ENCODE peak calls at places on chromosome 14, in nine cellular contexts. One of them, this sample, is unnamed.

GRCh38 chr14:77469041-77469440 is 11.1 kb downstream of the AHSA1 start:
- DNase-seq in mammary epithelial cell: no peak
- DNase-seq in effector memory CD4-positive, alpha-beta T cell: no peak
- DNase-seq in upper lobe of right lung: peak
- DNase-seq in breast epithelium: no peak
- DNase-seq in coronary artery: no peak
- DNase-seq in stomach: no peak
- DNase-seq in naive thymus-derived CD4-positive, alpha-beta T cell: no peak
- DNase-seq in uterus: no peak
- DNase-seq in this sample: no peak

GRCh38 chr14:56081139-56081538 is 37.1 kb upstream of the PELI2 start:
- DNase-seq in mammary epithelial cell: no peak
- DNase-seq in effector memory CD4-positive, alpha-beta T cell: no peak
- DNase-seq in upper lobe of right lung: no peak
- DNase-seq in breast epithelium: no peak
- DNase-seq in coronary artery: no peak
- DNase-seq in stomach: no peak
- DNase-seq in naive thymus-derived CD4-positive, alpha-beta T cell: no peak
- DNase-seq in uterus: no peak
- DNase-seq in this sample: no peak

GRCh38 chr14:45785240-45785639 is 532.2 kb upstream of the MIS18BP1 start:
- DNase-seq in mammary epithelial cell: peak
- DNase-seq in effector memory CD4-positive, alpha-beta T cell: no peak
- DNase-seq in upper lobe of right lung: no peak
- DNase-seq in breast epithelium: no peak
- DNase-seq in coronary artery: no peak
- DNase-seq in stomach: peak
- DNase-seq in naive thymus-derived CD4-positive, alpha-beta T cell: no peak
- DNase-seq in uterus: no peak
- DNase-seq in this sample: no peak

GRCh38 chr14:85732031-85732430 is 202.1 kb downstream of the FLRT2 start:
- DNase-seq in mammary epithelial cell: no peak
- DNase-seq in effector memory CD4-positive, alpha-beta T cell: no peak
- DNase-seq in upper lobe of right lung: no peak
- DNase-seq in breast epithelium: no peak
- DNase-seq in coronary artery: no peak
- DNase-seq in stomach: no peak
- DNase-seq in naive thymus-derived CD4-positive, alpha-beta T cell: no peak
- DNase-seq in uterus: no peak
- DNase-seq in this sample: no peak

GRCh38 chr14:75457024-75457390 is 29.2 kb downstream of the JDP2 start:
- DNase-seq in mammary epithelial cell: no peak
- DNase-seq in effector memory CD4-positive, alpha-beta T cell: no peak
- DNase-seq in upper lobe of right lung: no peak
- DNase-seq in breast epithelium: no peak
- DNase-seq in coronary artery: no peak
- DNase-seq in stomach: no peak
- DNase-seq in naive thymus-derived CD4-positive, alpha-beta T cell: no peak
- DNase-seq in uterus: no peak
- DNase-seq in this sample: no peak

GRCh38 chr14:50806241-50806933 is 24.6 kb downstream of the NIN start:
- DNase-seq in mammary epithelial cell: no peak
- DNase-seq in effector memory CD4-positive, alpha-beta T cell: no peak
- DNase-seq in upper lobe of right lung: no peak
- DNase-seq in breast epithelium: no peak
- DNase-seq in coronary artery: no peak
- DNase-seq in stomach: no peak
- DNase-seq in naive thymus-derived CD4-positive, alpha-beta T cell: no peak
- DNase-seq in uterus: no peak
- DNase-seq in this sample: no peak

GRCh38 chr14:100015251-100015655 is 50.0 kb upstream of the EVL start:
- DNase-seq in mammary epithelial cell: no peak
- DNase-seq in effector memory CD4-positive, alpha-beta T cell: no peak
- DNase-seq in upper lobe of right lung: no peak
- DNase-seq in breast epithelium: no peak
- DNase-seq in coronary artery: no peak
- DNase-seq in stomach: no peak
- DNase-seq in naive thymus-derived CD4-positive, alpha-beta T cell: no peak
- DNase-seq in uterus: no peak
- DNase-seq in this sample: no peak

GRCh38 chr14:106080922-106081321 is 554.5 kb downstream of the TMEM121 start:
- DNase-seq in mammary epithelial cell: no peak
- DNase-seq in effector memory CD4-positive, alpha-beta T cell: no peak
- DNase-seq in upper lobe of right lung: no peak
- DNase-seq in breast epithelium: no peak
- DNase-seq in coronary artery: no peak
- DNase-seq in stomach: no peak
- DNase-seq in naive thymus-derived CD4-positive, alpha-beta T cell: no peak
- DNase-seq in uterus: no peak
- DNase-seq in this sample: no peak

GRCh38 chr14:59271734-59272133 is 83.3 kb downstream of the DAAM1 start:
- DNase-seq in mammary epithelial cell: no peak
- DNase-seq in effector memory CD4-positive, alpha-beta T cell: no peak
- DNase-seq in upper lobe of right lung: no peak
- DNase-seq in breast epithelium: no peak
- DNase-seq in coronary artery: no peak
- DNase-seq in stomach: no peak
- DNase-seq in naive thymus-derived CD4-positive, alpha-beta T cell: no peak
- DNase-seq in uterus: no peak
- DNase-seq in this sample: no peak

GRCh38 chr14:92652413-92653151 is 95.8 kb downstream of the LGMN start:
- DNase-seq in mammary epithelial cell: no peak
- DNase-seq in effector memory CD4-positive, alpha-beta T cell: no peak
- DNase-seq in upper lobe of right lung: peak
- DNase-seq in breast epithelium: no peak
- DNase-seq in coronary artery: no peak
- DNase-seq in stomach: no peak
- DNase-seq in naive thymus-derived CD4-positive, alpha-beta T cell: no peak
- DNase-seq in uterus: no peak
- DNase-seq in this sample: no peak

GRCh38 chr14:92654206-92654901 is 94.1 kb downstream of the LGMN start:
- DNase-seq in mammary epithelial cell: no peak
- DNase-seq in effector memory CD4-positive, alpha-beta T cell: no peak
- DNase-seq in upper lobe of right lung: no peak
- DNase-seq in breast epithelium: no peak
- DNase-seq in coronary artery: no peak
- DNase-seq in stomach: no peak
- DNase-seq in naive thymus-derived CD4-positive, alpha-beta T cell: no peak
- DNase-seq in uterus: no peak
- DNase-seq in this sample: no peak

GRCh38 chr14:92651106-92651792 is 97.2 kb downstream of the LGMN start:
- DNase-seq in mammary epithelial cell: no peak
- DNase-seq in effector memory CD4-positive, alpha-beta T cell: peak
- DNase-seq in upper lobe of right lung: peak
- DNase-seq in breast epithelium: no peak
- DNase-seq in coronary artery: no peak
- DNase-seq in stomach: peak
- DNase-seq in naive thymus-derived CD4-positive, alpha-beta T cell: peak
- DNase-seq in uterus: no peak
- DNase-seq in this sample: peak

GRCh38 chr14:92651793-92652382 is 96.5 kb downstream of the LGMN start:
- DNase-seq in mammary epithelial cell: no peak
- DNase-seq in effector memory CD4-positive, alpha-beta T cell: no peak
- DNase-seq in upper lobe of right lung: peak
- DNase-seq in breast epithelium: no peak
- DNase-seq in coronary artery: no peak
- DNase-seq in stomach: peak
- DNase-seq in naive thymus-derived CD4-positive, alpha-beta T cell: no peak
- DNase-seq in uterus: no peak
- DNase-seq in this sample: no peak

GRCh38 chr14:92653162-92653651 is 95.2 kb downstream of the LGMN start:
- DNase-seq in mammary epithelial cell: no peak
- DNase-seq in effector memory CD4-positive, alpha-beta T cell: no peak
- DNase-seq in upper lobe of right lung: no peak
- DNase-seq in breast epithelium: no peak
- DNase-seq in coronary artery: no peak
- DNase-seq in stomach: no peak
- DNase-seq in naive thymus-derived CD4-positive, alpha-beta T cell: no peak
- DNase-seq in uterus: no peak
- DNase-seq in this sample: no peak
- H3K4me3 ChIP-seq in mammary epithelial cell: no peak
- H3K4me3 ChIP-seq in effector memory CD4-positive, alpha-beta T cell: peak
- H3K4me3 ChIP-seq in upper lobe of right lung: peak
- H3K4me3 ChIP-seq in breast epithelium: peak
- H3K4me3 ChIP-seq in coronary artery: peak
- H3K4me3 ChIP-seq in stomach: peak
- H3K4me3 ChIP-seq in naive thymus-derived CD4-positive, alpha-beta T cell: peak
- H3K4me3 ChIP-seq in uterus: peak
- H3K4me3 ChIP-seq in this sample: no peak

GRCh38 chr14:24677956-24678355 is 44.0 kb upstream of the GZMB start:
- DNase-seq in mammary epithelial cell: peak
- DNase-seq in effector memory CD4-positive, alpha-beta T cell: no peak
- DNase-seq in upper lobe of right lung: no peak
- DNase-seq in breast epithelium: no peak
- DNase-seq in coronary artery: no peak
- DNase-seq in stomach: no peak
- DNase-seq in naive thymus-derived CD4-positive, alpha-beta T cell: no peak
- DNase-seq in uterus: no peak
- DNase-seq in this sample: no peak

GRCh38 chr14:24681056-24681455 is 47.1 kb upstream of the GZMB start:
- DNase-seq in mammary epithelial cell: no peak
- DNase-seq in effector memory CD4-positive, alpha-beta T cell: no peak
- DNase-seq in upper lobe of right lung: no peak
- DNase-seq in breast epithelium: no peak
- DNase-seq in coronary artery: no peak
- DNase-seq in stomach: no peak
- DNase-seq in naive thymus-derived CD4-positive, alpha-beta T cell: no peak
- DNase-seq in uterus: no peak
- DNase-seq in this sample: no peak

GRCh38 chr14:24680516-24680915 is 46.5 kb upstream of the GZMB start:
- DNase-seq in mammary epithelial cell: no peak
- DNase-seq in effector memory CD4-positive, alpha-beta T cell: no peak
- DNase-seq in upper lobe of right lung: no peak
- DNase-seq in breast epithelium: no peak
- DNase-seq in coronary artery: no peak
- DNase-seq in stomach: no peak
- DNase-seq in naive thymus-derived CD4-positive, alpha-beta T cell: no peak
- DNase-seq in uterus: no peak
- DNase-seq in this sample: no peak

GRCh38 chr14:24679248-24680085 is 45.5 kb upstream of the GZMB start:
- DNase-seq in mammary epithelial cell: no peak
- DNase-seq in effector memory CD4-positive, alpha-beta T cell: no peak
- DNase-seq in upper lobe of right lung: no peak
- DNase-seq in breast epithelium: no peak
- DNase-seq in coronary artery: no peak
- DNase-seq in stomach: no peak
- DNase-seq in naive thymus-derived CD4-positive, alpha-beta T cell: no peak
- DNase-seq in uterus: no peak
- DNase-seq in this sample: peak

GRCh38 chr14:24678801-24679247 is 44.8 kb upstream of the GZMB start:
- DNase-seq in mammary epithelial cell: peak
- DNase-seq in effector memory CD4-positive, alpha-beta T cell: peak
- DNase-seq in upper lobe of right lung: peak
- DNase-seq in breast epithelium: peak
- DNase-seq in coronary artery: peak
- DNase-seq in stomach: peak
- DNase-seq in naive thymus-derived CD4-positive, alpha-beta T cell: peak
- DNase-seq in uterus: peak
- DNase-seq in this sample: peak
- H3K4me3 ChIP-seq in mammary epithelial cell: no peak
- H3K4me3 ChIP-seq in effector memory CD4-positive, alpha-beta T cell: no peak
- H3K4me3 ChIP-seq in upper lobe of right lung: peak
- H3K4me3 ChIP-seq in breast epithelium: peak
- H3K4me3 ChIP-seq in coronary artery: peak
- H3K4me3 ChIP-seq in stomach: peak
- H3K4me3 ChIP-seq in naive thymus-derived CD4-positive, alpha-beta T cell: peak
- H3K4me3 ChIP-seq in uterus: no peak
- H3K4me3 ChIP-seq in this sample: peak

GRCh38 chr14:32099473-32099872 is 22.4 kb downstream of the ARHGAP5 start:
- DNase-seq in mammary epithelial cell: no peak
- DNase-seq in effector memory CD4-positive, alpha-beta T cell: no peak
- DNase-seq in upper lobe of right lung: no peak
- DNase-seq in breast epithelium: no peak
- DNase-seq in coronary artery: no peak
- DNase-seq in stomach: no peak
- DNase-seq in naive thymus-derived CD4-positive, alpha-beta T cell: no peak
- DNase-seq in uterus: no peak
- DNase-seq in this sample: no peak
- H3K4me3 ChIP-seq in mammary epithelial cell: no peak
- H3K4me3 ChIP-seq in effector memory CD4-positive, alpha-beta T cell: no peak
- H3K4me3 ChIP-seq in upper lobe of right lung: no peak
- H3K4me3 ChIP-seq in breast epithelium: no peak
- H3K4me3 ChIP-seq in coronary artery: no peak
- H3K4me3 ChIP-seq in stomach: no peak
- H3K4me3 ChIP-seq in naive thymus-derived CD4-positive, alpha-beta T cell: no peak
- H3K4me3 ChIP-seq in uterus: no peak
- H3K4me3 ChIP-seq in this sample: no peak

GRCh38 chr14:24368215-24368561 is 204 bp downstream of the NFATC4 start:
- DNase-seq in mammary epithelial cell: no peak
- DNase-seq in effector memory CD4-positive, alpha-beta T cell: no peak
- DNase-seq in upper lobe of right lung: no peak
- DNase-seq in breast epithelium: no peak
- DNase-seq in coronary artery: no peak
- DNase-seq in stomach: no peak
- DNase-seq in naive thymus-derived CD4-positive, alpha-beta T cell: no peak
- DNase-seq in uterus: no peak
- DNase-seq in this sample: no peak

GRCh38 chr14:24367506-24368214 is at the start of gene NFATC4:
- DNase-seq in mammary epithelial cell: no peak
- DNase-seq in effector memory CD4-positive, alpha-beta T cell: no peak
- DNase-seq in upper lobe of right lung: no peak
- DNase-seq in breast epithelium: peak
- DNase-seq in coronary artery: peak
- DNase-seq in stomach: peak
- DNase-seq in naive thymus-derived CD4-positive, alpha-beta T cell: no peak
- DNase-seq in uterus: peak
- DNase-seq in this sample: peak

GRCh38 chr14:24369463-24369862 is 1.5 kb downstream of the NFATC4 start:
- DNase-seq in mammary epithelial cell: no peak
- DNase-seq in effector memory CD4-positive, alpha-beta T cell: no peak
- DNase-seq in upper lobe of right lung: no peak
- DNase-seq in breast epithelium: no peak
- DNase-seq in coronary artery: no peak
- DNase-seq in stomach: no peak
- DNase-seq in naive thymus-derived CD4-positive, alpha-beta T cell: no peak
- DNase-seq in uterus: peak
- DNase-seq in this sample: no peak

GRCh38 chr14:24369907-24370687 is 2.1 kb downstream of the NFATC4 start:
- DNase-seq in mammary epithelial cell: no peak
- DNase-seq in effector memory CD4-positive, alpha-beta T cell: no peak
- DNase-seq in upper lobe of right lung: no peak
- DNase-seq in breast epithelium: no peak
- DNase-seq in coronary artery: no peak
- DNase-seq in stomach: no peak
- DNase-seq in naive thymus-derived CD4-positive, alpha-beta T cell: no peak
- DNase-seq in uterus: no peak
- DNase-seq in this sample: no peak

DNA sequence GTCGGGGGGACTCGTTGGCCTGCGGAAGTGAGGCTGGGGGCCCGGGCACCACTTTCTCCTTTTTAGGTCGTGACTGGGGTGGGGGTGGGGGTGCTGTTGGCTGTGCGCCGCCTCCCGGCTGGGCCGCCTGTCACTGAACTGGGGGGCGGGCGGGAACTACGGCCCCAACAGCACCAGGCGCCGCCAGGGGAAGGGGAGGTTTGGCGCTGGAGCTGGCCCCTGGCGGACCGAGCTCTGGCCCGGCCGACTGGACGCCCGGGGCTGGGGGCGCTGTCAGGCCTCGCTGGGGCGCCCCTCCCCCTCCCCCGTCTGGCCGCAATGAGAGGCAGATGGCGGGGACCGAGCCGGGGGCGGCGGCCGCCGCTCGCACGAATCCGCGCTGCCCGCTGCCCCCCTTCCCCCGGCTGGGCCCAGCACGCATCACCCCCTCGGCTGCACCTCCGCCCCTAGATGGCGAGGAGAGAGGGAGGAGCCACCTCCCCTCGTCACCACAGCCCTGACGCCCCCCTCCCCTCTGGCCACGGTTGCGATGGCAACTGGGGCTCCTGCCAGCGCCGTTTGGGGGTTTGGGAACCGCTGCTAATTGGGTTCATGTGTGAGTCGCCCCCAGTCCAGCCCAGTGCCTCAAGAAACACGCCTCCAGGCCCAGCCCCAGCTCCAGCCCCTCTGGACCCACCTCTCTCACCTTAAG is 723 bp downstream of the NFATC4 start:
- DNase-seq in mammary epithelial cell: no peak
- DNase-seq in effector memory CD4-positive, alpha-beta T cell: no peak
- DNase-seq in upper lobe of right lung: peak
- DNase-seq in breast epithelium: peak
- DNase-seq in coronary artery: peak
- DNase-seq in stomach: no peak
- DNase-seq in naive thymus-derived CD4-positive, alpha-beta T cell: no peak
- DNase-seq in uterus: peak
- DNase-seq in this sample: peak
- H3K4me3 ChIP-seq in mammary epithelial cell: no peak
- H3K4me3 ChIP-seq in effector memory CD4-positive, alpha-beta T cell: peak
- H3K4me3 ChIP-seq in upper lobe of right lung: peak
- H3K4me3 ChIP-seq in breast epithelium: peak
- H3K4me3 ChIP-seq in coronary artery: peak
- H3K4me3 ChIP-seq in stomach: peak
- H3K4me3 ChIP-seq in naive thymus-derived CD4-positive, alpha-beta T cell: no peak
- H3K4me3 ChIP-seq in uterus: peak
- H3K4me3 ChIP-seq in this sample: peak